ENCODE peak calls at places on chromosomes 4 and X, in seven cellular contexts. H is H1, V is HepG2, J is SK-N-SH, Y is upper lobe of left lung, G is tibial nerve, U is stomach. Q is an unnamed sample.

GRCh38 chr4:7189475-7190277 is 2.7 kb upstream of the SORCS2 start:
- DNase-seq in H (no peak), V (peak; percentile 21), J (no peak), Y (no peak), G (no peak), U (no peak), Q (no peak)

GRCh38 chr4:138910914-138911336 is 104.7 kb upstream of the NOCT start:
- DNase-seq in H (no peak), V (peak; percentile 55), J (peak; percentile 75), Y (peak; percentile 50), G (peak; percentile 55), U (peak; percentile 72), Q (peak; percentile 59)

GRCh38 chr4:139704915-139705485 is 39.4 kb downstream of the MGST2 start:
- DNase-seq in H (no peak), V (peak; percentile 44), J (no peak), Y (no peak), G (no peak), U (no peak), Q (no peak)

GRCh38 chrX:113399501-113400192 is 559.0 kb upstream of the AMOT start:
- DNase-seq in H (no peak), V (peak; percentile 35), J (no peak), Y (no peak), G (no peak), U (no peak), Q (no peak)

GRCh38 chrX:51905711-51906110 is 12.3 kb downstream of the MAGED1 start:
- DNase-seq in H (no peak), V (no peak), J (no peak), Y (no peak), G (no peak), U (no peak), Q (no peak)

GRCh38 chrX:3659761-3660160 is 53.7 kb downstream of the PRKX start:
- DNase-seq in H (no peak), V (no peak), J (no peak), Y (no peak), G (no peak), U (no peak), Q (no peak)

GRCh38 chrX:48573690-48574269 is 504 bp upstream of the RBM3 start:
- DNase-seq in H (no peak), V (no peak), J (peak; percentile 40), Y (peak; percentile 56), G (peak; percentile 15), U (peak; percentile 30), Q (peak; percentile 48)

GRCh38 chr4:47824844-47825243 is 13.0 kb downstream of the CORIN start:
- DNase-seq in H (no peak), V (no peak), J (peak; percentile 38), Y (no peak), G (no peak), U (no peak), Q (no peak)

GRCh38 chrX:12975670-12975965 is 708 bp downstream of the TMSB4X start:
- DNase-seq in H (no peak), V (no peak), J (no peak), Y (peak; percentile 89), G (no peak), U (no peak), Q (peak; percentile 38)

GRCh38 chrX:15336023-15336413 is 695 bp upstream of the PIGA start:
- DNase-seq in H (no peak), V (no peak), J (peak; percentile 44), Y (no peak), G (peak; percentile 7), U (no peak), Q (no peak)

GRCh38 chrX:38654302-38654701 is 93.0 kb downstream of the TSPAN7 start:
- DNase-seq in H (no peak), V (peak; percentile 36), J (peak; percentile 35), Y (no peak), G (peak; percentile 14), U (no peak), Q (no peak)

GRCh38 chr4:88171206-88171605 is 12.8 kb upstream of the ABCG2 start:
- DNase-seq in H (no peak), V (no peak), J (no peak), Y (no peak), G (no peak), U (no peak), Q (no peak)

GRCh38 chr4:8280158-8280875 is 10.8 kb downstream of the HTRA3 start:
- DNase-seq in H (no peak), V (no peak), J (no peak), Y (peak; percentile 62), G (no peak), U (no peak), Q (peak; percentile 29)

GRCh38 chr4:173025131-173025530 is 143.5 kb upstream of the GALNT7 start:
- DNase-seq in H (peak; percentile 60), V (peak; percentile 38), J (peak; percentile 60), Y (no peak), G (peak; percentile 83), U (peak; percentile 55), Q (no peak)

GRCh38 chr4:168453146-168453545 is 27.1 kb downstream of the DDX60L start:
- DNase-seq in H (no peak), V (no peak), J (no peak), Y (no peak), G (no peak), U (no peak), Q (no peak)

GRCh38 chr4:168451331-168451730 is 29.0 kb downstream of the DDX60L start:
- DNase-seq in H (no peak), V (no peak), J (no peak), Y (no peak), G (no peak), U (no peak), Q (no peak)

GRCh38 chr4:168449740-168450442 is 30.4 kb downstream of the DDX60L start:
- DNase-seq in H (no peak), V (no peak), J (no peak), Y (no peak), G (peak; percentile 22), U (no peak), Q (no peak)

GRCh38 chr4:168451744-168452394 is 28.4 kb downstream of the DDX60L start:
- DNase-seq in H (no peak), V (no peak), J (no peak), Y (no peak), G (no peak), U (no peak), Q (no peak)
- TF ChIP-seq EP300 in H (no peak), V (no peak), J (no peak), Y (no peak), G (no peak), U (no peak), Q (no peak)

GRCh38 chr4:57109530-57109846 is 697 bp downstream of the IGFBP7 start:
- DNase-seq in H (no peak), V (no peak), J (no peak), Y (no peak), G (no peak), U (no peak), Q (no peak)

GRCh38 chr4:57113870-57114269 is 3.7 kb upstream of the IGFBP7 start:
- DNase-seq in H (no peak), V (no peak), J (no peak), Y (no peak), G (no peak), U (no peak), Q (no peak)

GRCh38 chr4:57114973-57115372 is 4.8 kb upstream of the IGFBP7 start:
- DNase-seq in H (no peak), V (no peak), J (no peak), Y (no peak), G (no peak), U (no peak), Q (no peak)

GRCh38 chr4:57109847-57110634 is at the start of gene IGFBP7:
- DNase-seq in H (peak; percentile 59), V (no peak), J (peak; percentile 79), Y (peak; percentile 93), G (no peak), U (peak; percentile 58), Q (peak; percentile 80)

GRCh38 chr4:57110635-57111546 is 706 bp upstream of the IGFBP7 start:
- DNase-seq in H (peak; percentile 56), V (no peak), J (peak; percentile 34), Y (peak; percentile 3), G (peak; percentile 48), U (peak; percentile 30), Q (peak; percentile 52)
- H3K27ac ChIP-seq in H (no peak overlapping the region), V (no peak overlapping the region), J (no peak overlapping the region), Y (peak overlapping the region; percentile 92), G (peak overlapping the region; percentile 98), U (peak overlapping the region; percentile 95), Q (peak overlapping the region; percentile 90)

GRCh38 chr4:100493756-100494155 is 24.1 kb downstream of the EMCN start:
- DNase-seq in H (no peak), V (no peak), J (no peak), Y (no peak), G (no peak), U (no peak), Q (no peak)
- TF ChIP-seq EP300 in H (no peak), V (no peak), J (no peak), Y (no peak), G (no peak), U (no peak), Q (no peak)

GRCh38 chrX:44157293-44157692 is 184.1 kb upstream of the NDP start:
- DNase-seq in H (no peak), V (no peak), J (no peak), Y (no peak), G (no peak), U (no peak), Q (no peak)

GRCh38 chrX:44157858-44158257 is 184.7 kb upstream of the NDP start:
- DNase-seq in H (no peak), V (no peak), J (no peak), Y (no peak), G (peak; percentile 27), U (no peak), Q (no peak)

GRCh38 chrX:44152867-44153266 is 179.7 kb upstream of the NDP start:
- DNase-seq in H (no peak), V (no peak), J (no peak), Y (no peak), G (no peak), U (no peak), Q (no peak)

DNA sequence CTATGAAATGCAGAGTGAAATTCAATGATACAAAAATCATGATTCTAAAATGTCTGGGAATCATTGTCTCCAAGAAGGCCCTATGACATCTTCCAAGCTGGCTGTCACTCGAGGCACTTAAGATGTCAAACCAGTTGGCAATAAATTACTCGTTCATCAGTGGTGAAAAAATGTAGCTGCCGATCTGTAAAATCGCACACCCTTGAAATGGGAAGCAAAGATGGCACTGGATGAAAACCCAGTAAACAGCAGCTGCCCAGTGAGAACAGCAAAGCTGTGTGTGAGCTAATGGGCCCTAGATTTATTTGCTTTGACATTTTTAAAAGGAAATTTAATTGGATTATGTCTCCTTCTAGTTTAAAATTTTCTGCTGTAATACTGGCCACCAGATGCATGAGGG is 181.9 kb upstream of the NDP start:
- DNase-seq in H (no peak), V (no peak), J (peak; percentile 9), Y (no peak), G (no peak), U (no peak), Q (no peak)
- H3K27ac ChIP-seq in H (no peak overlapping the region), V (no peak overlapping the region), J (no peak overlapping the region), Y (no peak overlapping the region), G (no peak overlapping the region), U (no peak overlapping the region), Q (no peak overlapping the region)

Q was measured in ovary.